ENCODE peak calls at places on chromosome 17, in ten cellular contexts. N, B, L, S, H, I, K, J, X and F are unnamed samples.

GRCh38 chr17:44828919-44829557 is 1.0 kb downstream of the GJC1 start:
- DNase-seq in N (no peak), B (peak; percentile 46), L (no peak), S (no peak), H (no peak), I (peak; percentile 41), K (no peak), J (peak; percentile 34), X (no peak), F (no peak)

GRCh38 chr17:44360144-44360533 is 3.5 kb downstream of the FAM171A2 start:
- DNase-seq in N (no peak), B (no peak), L (no peak), S (no peak), H (no peak), I (no peak), K (no peak), J (no peak), X (no peak), F (no peak)

GRCh38 chr17:67272312-67273050 is 27.5 kb upstream of the HELZ start:
- DNase-seq in N (peak; percentile 60), B (no peak), L (no peak), S (no peak), H (no peak), I (no peak), K (no peak), J (no peak), X (no peak), F (no peak)

GRCh38 chr17:63753215-63753614 is 11.6 kb upstream of the STRADA start:
- DNase-seq in N (no peak), B (peak; percentile 45), L (no peak), S (no peak), H (no peak), I (no peak), K (no peak), J (no peak), X (no peak), F (no peak)

GRCh38 chr17:20315821-20316220 is 151.5 kb downstream of the LGALS9B start:
- DNase-seq in N (peak; percentile 52), B (peak; percentile 9), L (no peak), S (no peak), H (no peak), I (no peak), K (no peak), J (no peak), X (no peak), F (no peak)

GRCh38 chr17:6069611-6070279 is 434 bp upstream of the WSCD1 start:
- DNase-seq in N (no peak), B (no peak), L (no peak), S (no peak), H (no peak), I (no peak), K (peak; percentile 56), J (no peak), X (no peak), F (no peak)

GRCh38 chr17:5783851-5784250 is 199.5 kb upstream of the NLRP1 start:
- DNase-seq in N (no peak), B (no peak), L (no peak), S (no peak), H (no peak), I (no peak), K (no peak), J (no peak), X (no peak), F (no peak)

GRCh38 chr17:37830151-37830993 is 85.5 kb upstream of the HNF1B start:
- DNase-seq in N (peak; percentile 51), B (no peak), L (no peak), S (no peak), H (no peak), I (no peak), K (no peak), J (no peak), X (no peak), F (no peak)

GRCh38 chr17:2028234-2028614 is 1.7 kb upstream of the DPH1 start:
- DNase-seq in N (no peak), B (no peak), L (no peak), S (no peak), H (no peak), I (no peak), K (no peak), J (no peak), X (no peak), F (no peak)

GRCh38 chr17:50283246-50283645 is 9.0 kb downstream of the TMEM92 start:
- DNase-seq in N (no peak), B (no peak), L (no peak), S (no peak), H (no peak), I (peak; percentile 57), K (no peak), J (no peak), X (no peak), F (no peak)

GRCh38 chr17:61196302-61196704 is 203.3 kb upstream of the TBX2 start:
- DNase-seq in N (no peak), B (no peak), L (peak; percentile 21), S (no peak), H (no peak), I (no peak), K (no peak), J (peak; percentile 7), X (no peak), F (no peak)

GRCh38 chr17:57615836-57616235 is 129.3 kb downstream of the CCDC182 start:
- DNase-seq in N (no peak), B (no peak), L (no peak), S (no peak), H (no peak), I (no peak), K (peak; percentile 58), J (no peak), X (no peak), F (no peak)